ENCODE peak calls at places on chromosomes 13 and 19, in five cellular contexts. U is left colon; E is AG04449; J is heart left ventricle; A is stimulated activated CD8-positive, alpha-beta memory T cell treated with anti-CD3 and anti-CD28 coated beads, Interleukin-7, amount 100 ng/mL, for 1 hour. Z is an unnamed sample.
A peak's percentile ranks its signal among the peaks of the same experiment; 100 is the strongest.

GRCh38 chr19:42392165-42392564 is 2.1 kb upstream of the CNFN start:
- DNase-seq in J (no peak), A (no peak), U (no peak), E (no peak), Z (no peak)

GRCh38 chr19:47479701-47480503 is 4.1 kb downstream of the KPTN start:
- DNase-seq in A (no peak), E (no peak), J (no peak), U (no peak), Z (peak; percentile 22)

GRCh38 chr19:35349614-35350521 is 2.2 kb downstream of the FFAR1 start:
- DNase-seq in J (no peak), U (no peak), E (no peak), A (no peak), Z (peak; percentile 34)

GRCh38 chr13:38897521-38897920 is 93.1 kb downstream of the STOML3 start:
- DNase-seq in E (no peak), U (no peak), A (no peak), J (no peak), Z (no peak)

GRCh38 chr19:4446801-4447200 is 10.8 kb downstream of the UBXN6 start:
- DNase-seq in A (no peak), U (no peak), J (no peak), E (no peak), Z (no peak)

GRCh38 chr19:49020931-49021895 is 2.9 kb downstream of the CGB3 start:
- DNase-seq in A (no peak), E (no peak), U (no peak), J (no peak), Z (no peak)

GRCh38 chr19:7868326-7868670 is 5.9 kb downstream of the PRR36 start:
- DNase-seq in U (peak; percentile 59), E (no peak), J (no peak), A (no peak), Z (peak; percentile 32)

GRCh38 chr13:113485545-113485944 is 5.0 kb downstream of the DCUN1D2 start:
- DNase-seq in A (no peak), E (no peak), J (no peak), U (no peak), Z (no peak)

GRCh38 chr19:10601999-10602329 is 14.9 kb upstream of the AP1M2 start:
- DNase-seq in A (no peak), J (no peak), U (no peak), E (no peak), Z (no peak)

GRCh38 chr19:47331490-47331889 is 485 bp upstream of the C5AR2 start:
- DNase-seq in A (no peak), U (no peak), E (no peak), J (no peak), Z (no peak)

GRCh38 chr19:55452381-55453325 is 8.8 kb downstream of the ISOC2 start:
- DNase-seq in A (no peak), U (no peak), J (peak; percentile 65), E (no peak), Z (peak; percentile 86)

GRCh38 chr13:74675185-74675584 is 541.0 kb upstream of the KLF12 start:
- DNase-seq in J (no peak), E (no peak), A (no peak), U (no peak), Z (no peak)

GRCh38 chr13:92573467-92574057 is 653.0 kb upstream of the GPC6 start:
- DNase-seq in J (no peak), U (no peak), E (no peak), A (no peak), Z (no peak)

GRCh38 chr13:44837250-44837649 is 152.0 kb downstream of the NUFIP1 start:
- DNase-seq in A (no peak), U (no peak), E (no peak), J (no peak), Z (no peak)

GRCh38 chr19:35704218-35704617 is at the start of gene ZBTB32:
- DNase-seq in U (peak; percentile 35), E (no peak), A (no peak), J (no peak), Z (no peak)

GRCh38 chr19:12994701-12995595 is at the start of gene NFIX:
- DNase-seq in J (peak; percentile 82), E (no peak), A (peak; percentile 24), U (peak; percentile 77), Z (peak; percentile 85)

GRCh38 chr19:15251010-15251748 is 18.9 kb upstream of the EPHX3 start:
- DNase-seq in J (peak; percentile 83), A (no peak), U (no peak), E (peak; percentile 85), Z (peak; percentile 50)

GRCh38 chr19:54453921-54454780 is 5.2 kb downstream of the LENG8 start:
- DNase-seq in A (no peak), E (no peak), U (no peak), J (no peak), Z (no peak)

GRCh38 chr13:44159633-44160279 is 213.9 kb upstream of the SERP2 start:
- DNase-seq in A (no peak), E (no peak), J (no peak), U (no peak), Z (no peak)

GRCh38 chr13:51027644-51028043 is 83.4 kb downstream of the C13orf42 start:
- DNase-seq in A (no peak), E (no peak), U (no peak), J (no peak), Z (no peak)

GRCh38 chr13:113651511-113652403 is 6.2 kb downstream of the ATP4B start:
- DNase-seq in U (peak; percentile 6), E (no peak), A (no peak), J (peak; percentile 4), Z (peak; percentile 6)

GRCh38 chr13:46858776-46859175 is 38.1 kb downstream of the HTR2A start:
- DNase-seq in U (no peak), E (no peak), J (no peak), A (no peak), Z (no peak)

GRCh38 chr13:49165798-49166752 is 54.1 kb upstream of the MLNR start:
- DNase-seq in U (no peak), E (no peak), J (no peak), A (no peak), Z (no peak)

GRCh38 chr13:110138009-110138699 is 168.8 kb downstream of the COL4A1 start:
- DNase-seq in E (no peak), J (peak; percentile 66), U (peak; percentile 58), A (peak; percentile 16), Z (peak; percentile 39)

GRCh38 chr13:69524459-69525155 is 583.0 kb upstream of the ATXN8OS start:
- DNase-seq in A (no peak), J (no peak), E (no peak), U (no peak), Z (no peak)

GRCh38 chr13:113489549-113490495 is 689 bp downstream of the DCUN1D2 start:
- DNase-seq in E (no peak), J (peak; percentile 35), U (no peak), A (no peak), Z (no peak)

GRCh38 chr19:899363-900301 is 6.3 kb downstream of the RNU6-9 start:
- DNase-seq in J (no peak), A (no peak), E (no peak), U (no peak), Z (no peak)

GRCh38 chr13:61350351-61350750 is 65.3 kb downstream of the PCDH20 start:
- DNase-seq in A (no peak), E (no peak), U (no peak), J (no peak), Z (no peak)

GRCh38 chr19:1223018-1223855 is 14.6 kb downstream of the CBARP start:
- DNase-seq in J (peak; percentile 31), U (peak; percentile 51), E (no peak), A (no peak), Z (no peak)

GRCh38 chr13:98108330-98108729 is 34.6 kb upstream of the FARP1 start:
- DNase-seq in J (no peak), E (no peak), U (no peak), A (no peak), Z (no peak)

GRCh38 chr19:39127812-39128510 is 2.4 kb downstream of the PAK4 start:
- DNase-seq in E (no peak), U (peak; percentile 45), A (no peak), J (no peak), Z (no peak)

GRCh38 chr13:41222259-41222852 is 28.0 kb upstream of the KBTBD7 start:
- DNase-seq in J (peak; percentile 19), U (peak; percentile 46), E (no peak), A (peak; percentile 9), Z (peak; percentile 30)

GRCh38 chr19:50475736-50476223 is 527 bp upstream of the EMC10 start:
- DNase-seq in E (no peak), J (no peak), A (no peak), U (no peak), Z (no peak)

GRCh38 chr13:114213980-114214379 is 20.7 kb upstream of the CDC16 start:
- DNase-seq in J (no peak), U (no peak), A (no peak), E (no peak), Z (no peak)

GRCh38 chr19:1888385-1888784 is 3.1 kb upstream of the ABHD17A start:
- DNase-seq in A (no peak), J (no peak), E (no peak), U (no peak), Z (no peak)

GRCh38 chr13:93298741-93299140 is 72.1 kb downstream of the GPC6 start:
- DNase-seq in U (no peak), J (no peak), A (no peak), E (no peak), Z (no peak)